ENCODE peak calls at places on chromosome 4, in eight cellular contexts. T is fibroblast of mammary gland, B is skeletal muscle cell, S is ascending aorta, D is vagina, V is heart left ventricle, Q is suprapubic skin, A is iPS DF 6.9. H is an unnamed sample.
A peak's percentile ranks its signal among the peaks of the same experiment; 100 is the strongest.

GRCh38 chr4:1033840-1034551 is 22.6 kb downstream of the FGFRL1 start:
- DNase-seq in T (peak; percentile 49), B (no peak), S (no peak), D (no peak), V (peak; percentile 81), Q (no peak), A (no peak), H (no peak)

GRCh38 chr4:5019274-5019673 is at the start of gene CYTL1:
- DNase-seq in T (no peak), B (no peak), S (no peak), D (peak; percentile 54), V (no peak), Q (no peak), A (no peak), H (peak; percentile 83)

GRCh38 chr4:89254847-89255246 is 52.8 kb downstream of the GPRIN3 start:
- DNase-seq in T (peak; percentile 24), B (no peak), S (no peak), D (no peak), V (no peak), Q (no peak), A (peak; percentile 29), H (peak; percentile 49)

GRCh38 chr4:3869661-3870566 is 103.7 kb downstream of the ADRA2C start:
- DNase-seq in T (no peak), B (no peak), S (no peak), D (no peak), V (no peak), Q (peak; percentile 50), A (no peak), H (peak; percentile 15)

GRCh38 chr4:95304898-95305297 is 243.9 kb downstream of the UNC5C start:
- DNase-seq in T (no peak), B (peak; percentile 8), S (no peak), D (no peak), V (no peak), Q (no peak), A (no peak), H (no peak)

GRCh38 chr4:51906167-51906647 is 63.3 kb downstream of the DCUN1D4 start:
- DNase-seq in T (peak; percentile 2), B (no peak), S (no peak), D (no peak), V (no peak), Q (no peak), A (no peak), H (no peak)

GRCh38 chr4:182914357-182914756 is 2.8 kb downstream of the DCTD start:
- DNase-seq in T (no peak), B (no peak), S (no peak), D (no peak), V (no peak), Q (no peak), A (no peak), H (no peak)

GRCh38 chr4:184934961-184935360 is 83.3 kb upstream of the HELT start:
- DNase-seq in T (no peak), B (no peak), S (no peak), D (peak; percentile 27), V (no peak), Q (no peak), A (no peak), H (no peak)

GRCh38 chr4:6917445-6918241 is 8.0 kb downstream of the TBC1D14 start:
- DNase-seq in T (no peak), B (no peak), S (peak; percentile 59), D (no peak), V (peak; percentile 86), Q (no peak), A (no peak), H (peak; percentile 95)

GRCh38 chr4:118171381-118171780 is 137.1 kb downstream of the NDST3 start:
- DNase-seq in T (peak; percentile 22), B (no peak), S (no peak), D (no peak), V (no peak), Q (no peak), A (no peak), H (no peak)

GRCh38 chr4:83328486-83328885 is 6.2 kb downstream of the HPSE start:
- DNase-seq in T (no peak), B (no peak), S (no peak), D (no peak), V (no peak), Q (no peak), A (no peak), H (no peak)

GRCh38 chr4:185036842-185037241 is 18.6 kb downstream of the HELT start:
- DNase-seq in T (no peak), B (no peak), S (no peak), D (no peak), V (no peak), Q (no peak), A (no peak), H (no peak)

GRCh38 chr4:33737721-33738120 is 2506.6 kb downstream of the ARAP2 start:
- DNase-seq in T (no peak), B (no peak), S (no peak), D (no peak), V (no peak), Q (no peak), A (no peak), H (no peak)

DNA sequence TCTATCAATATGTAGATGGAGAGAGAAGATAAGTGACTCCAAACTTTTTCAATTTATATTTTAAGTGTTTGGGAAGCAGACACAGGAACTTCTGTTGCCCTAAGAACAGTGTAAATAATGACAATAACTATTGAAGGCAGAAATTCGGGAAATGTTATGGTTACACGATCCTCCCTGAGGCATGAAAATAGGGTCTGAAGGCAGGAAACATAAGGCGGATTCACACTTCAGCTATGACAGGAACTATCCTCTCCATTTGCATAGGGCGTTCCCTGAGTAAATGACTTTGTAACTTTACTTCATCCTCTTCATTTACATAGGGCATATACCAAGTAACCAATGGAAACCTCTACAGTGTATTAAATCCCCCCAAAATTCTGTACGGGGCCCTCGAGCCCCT is 2504.4 kb downstream of the ARAP2 start:
- DNase-seq in T (no peak), B (no peak), S (no peak), D (no peak), V (no peak), Q (no peak), A (no peak), H (no peak)
- H3K4me3 ChIP-seq in T (no peak overlapping the region), B (no peak overlapping the region), S (no peak overlapping the region), D (no peak overlapping the region), V (no peak overlapping the region), Q (no peak overlapping the region), A (no peak overlapping the region), H (no peak overlapping the region)

GRCh38 chr4:48343531-48343930 is 2.2 kb downstream of the SLAIN2 start:
- DNase-seq in T (peak; percentile 38), B (no peak), S (no peak), D (no peak), V (no peak), Q (no peak), A (no peak), H (no peak)
- H3K4me3 ChIP-seq in T (peak overlapping the region; percentile 82), B (peak overlapping the region; percentile 83), S (peak overlapping the region; percentile 25), D (no peak overlapping the region), V (peak overlapping the region; percentile 89), Q (peak overlapping the region; percentile 93), A (no peak overlapping the region), H (no peak overlapping the region)

DNA sequence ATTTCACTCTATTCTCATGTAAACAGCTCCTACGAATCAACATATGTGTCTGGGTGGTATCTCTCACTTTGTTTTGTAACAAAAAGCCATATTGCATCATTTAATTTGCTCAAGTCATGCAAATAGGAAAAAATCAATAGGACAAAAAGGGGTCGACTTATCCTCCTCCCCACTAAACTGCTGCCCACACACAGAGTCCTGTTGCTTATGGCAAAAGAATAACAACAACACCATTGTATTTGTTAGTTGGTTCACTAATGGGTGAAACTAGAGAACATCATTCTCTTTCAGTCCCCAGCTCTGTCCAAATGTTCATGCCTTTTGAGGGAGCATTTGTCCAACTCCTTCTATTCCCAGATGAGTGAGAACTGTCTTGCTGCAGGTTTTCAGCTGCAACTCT is 2.1 kb downstream of the HHIP start:
- DNase-seq in T (no peak), B (no peak), S (no peak), D (no peak), V (no peak), Q (no peak), A (no peak), H (no peak)
- H3K4me3 ChIP-seq in T (no peak overlapping the region), B (peak overlapping the region; percentile 62), S (no peak overlapping the region), D (no peak overlapping the region), V (no peak overlapping the region), Q (no peak overlapping the region), A (no peak overlapping the region), H (peak overlapping the region; percentile 56)

GRCh38 chr4:152509595-152510209 is 26.2 kb downstream of the FBXW7 start:
- DNase-seq in T (no peak), B (no peak), S (no peak), D (no peak), V (no peak), Q (no peak), A (no peak), H (no peak)
- H3K4me3 ChIP-seq in T (no peak overlapping the region), B (no peak overlapping the region), S (no peak overlapping the region), D (no peak overlapping the region), V (no peak overlapping the region), Q (no peak overlapping the region), A (no peak overlapping the region), H (no peak overlapping the region)

GRCh38 chr4:137531951-137532868 is at the start of gene PCDH18:
- DNase-seq in T (peak; percentile 98), B (peak; percentile 96), S (peak; percentile 62), D (peak; percentile 97), V (peak; percentile 83), Q (peak; percentile 95), A (peak; percentile 79), H (no peak)
- H3K4me3 ChIP-seq in T (peak within 1 kb of the TSS; percentile 84), B (peak within 1 kb of the TSS; percentile 80), S (peak within 1 kb of the TSS; percentile 73), D (peak within 1 kb of the TSS; percentile 57), V (peak within 1 kb of the TSS; percentile 62), Q (peak within 1 kb of the TSS; percentile 52), A (peak within 1 kb of the TSS; percentile 60), H (peak within 1 kb of the TSS; percentile 47)

H was measured in upper lobe of left lung.